ENCODE peak calls at places on chromosomes 4 and X, in ten cellular contexts. K is progenitor cell of endocrine pancreas; D is WTC11; T is activated CD8-positive, alpha-beta T cell treated with anti-CD3 and anti-CD28 coated beads for 36 hours; M is epithelial cell of esophagus; X is tibial nerve; W is HFFc6; S is AG09309; G is neural progenitor cell; U is transverse colon. B is an unnamed sample.

GRCh38 chr4:1596393-1596792 is 87.7 kb downstream of the FAM53A start:
- DNase-seq in T (no peak), M (no peak), K (no peak), U (no peak), G (no peak), D (no peak), X (no peak), W (no peak), S (no peak), B (peak; percentile 23)

GRCh38 chrX:18696653-18697052 is 10.8 kb upstream of the PPEF1 start:
- DNase-seq in M (no peak), D (no peak), K (no peak), X (no peak), G (no peak), S (no peak), T (no peak), W (no peak), U (no peak), B (no peak)

GRCh38 chrX:97860206-97860605 is 976.5 kb downstream of the RPA4 start:
- DNase-seq in T (no peak), W (peak; percentile 57), X (no peak), U (no peak), D (no peak), G (no peak), S (peak; percentile 1), K (no peak), M (peak; percentile 59), B (no peak)

GRCh38 chrX:2559124-2559523 is 58.3 kb upstream of the DHRSX start:
- DNase-seq in M (no peak), K (no peak), U (no peak), S (no peak), D (no peak), T (no peak), W (peak; percentile 41), X (no peak), G (no peak), B (no peak)

GRCh38 chr4:14008494-14008893 is 381.0 kb upstream of the BOD1L1 start:
- DNase-seq in U (no peak), M (no peak), G (no peak), D (no peak), X (no peak), T (no peak), K (no peak), S (no peak), W (no peak), B (no peak)

GRCh38 chr4:48557478-48557877 is 67.4 kb downstream of the ZAR1 start:
- DNase-seq in K (no peak), T (no peak), M (peak; percentile 18), S (no peak), D (peak; percentile 20), G (no peak), W (no peak), U (no peak), X (no peak), B (no peak)

GRCh38 chrX:134694935-134695334 is 36.7 kb upstream of the PLAC1 start:
- DNase-seq in W (no peak), X (no peak), G (no peak), U (no peak), K (no peak), D (no peak), S (no peak), M (no peak), T (no peak), B (no peak)

GRCh38 chrX:48782795-48783194 is 3.6 kb upstream of the GATA1 start:
- DNase-seq in G (no peak), S (no peak), W (no peak), D (no peak), K (no peak), T (no peak), U (no peak), M (no peak), X (no peak), B (no peak)

GRCh38 chr4:85514117-85514516 is 39.2 kb downstream of the ARHGAP24 start:
- DNase-seq in T (no peak), D (no peak), M (no peak), G (no peak), U (no peak), W (no peak), X (no peak), K (no peak), S (no peak), B (no peak)

GRCh38 chr4:1864076-1865008 is 6.9 kb upstream of the NSD2 start:
- DNase-seq in S (no peak), M (no peak), D (no peak), U (no peak), T (no peak), G (peak; percentile 86), K (no peak), W (no peak), X (no peak), B (peak; percentile 55)

GRCh38 chrX:19555683-19556082 is 40.4 kb upstream of the MAP3K15 start:
- DNase-seq in X (no peak), W (no peak), M (no peak), K (no peak), T (no peak), U (no peak), S (no peak), D (no peak), G (no peak), B (no peak)

GRCh38 chr4:4735136-4735754 is 124.2 kb upstream of the MSX1 start:
- DNase-seq in U (no peak), X (no peak), M (no peak), G (no peak), T (no peak), W (no peak), D (no peak), S (no peak), K (no peak), B (no peak)

GRCh38 chrX:104351173-104351769 is 96.5 kb upstream of the ESX1 start:
- DNase-seq in S (peak; percentile 67), K (no peak), M (peak; percentile 90), W (peak; percentile 73), D (no peak), G (no peak), T (no peak), X (no peak), U (no peak), B (no peak)

GRCh38 chr4:144615182-144615581 is 30.8 kb upstream of the HHIP start:
- DNase-seq in K (no peak), M (peak; percentile 69), S (no peak), U (no peak), T (no peak), X (no peak), W (peak; percentile 8), G (no peak), D (no peak), B (no peak)

GRCh38 chr4:41025824-41026223 is 188.5 kb downstream of the APBB2 start:
- DNase-seq in U (no peak), G (no peak), K (no peak), T (no peak), M (no peak), W (no peak), S (no peak), X (no peak), D (no peak), B (no peak)

GRCh38 chrX:57528670-57529255 is 63.0 kb upstream of the ZXDB start:
- DNase-seq in S (no peak), M (peak; percentile 31), W (no peak), D (peak; percentile 33), T (peak; percentile 9), K (no peak), X (no peak), G (peak; percentile 23), U (no peak), B (peak; percentile 28)

GRCh38 chr4:40576651-40577480 is 52.8 kb downstream of the RBM47 start:
- DNase-seq in S (peak; percentile 50), G (peak; percentile 36), D (no peak), W (peak; percentile 90), X (peak; percentile 48), K (peak; percentile 59), T (peak; percentile 7), M (peak; percentile 96), U (peak; percentile 82), B (no peak)

DNA sequence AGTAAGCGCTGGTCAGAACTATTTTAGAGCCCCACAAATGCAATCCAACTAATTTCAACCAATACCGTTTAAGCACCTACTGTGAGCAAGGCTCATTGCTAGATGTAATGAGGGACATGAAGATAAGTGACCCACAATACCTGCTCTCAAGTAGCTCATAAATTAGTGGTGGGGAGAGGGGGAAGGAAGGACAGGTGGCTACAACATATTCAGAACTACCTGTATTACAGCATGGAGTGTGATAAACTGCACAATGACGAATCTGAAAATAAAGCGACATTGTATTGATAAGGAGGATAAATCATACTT is 311.6 kb upstream of the DIAPH2 start:
- DNase-seq in X (no peak), K (no peak), G (no peak), U (no peak), M (no peak), D (no peak), S (no peak), W (no peak), T (no peak), B (no peak)
- TF ChIP-seq CTCF in X (no peak), K (no peak), G (no peak), U (no peak), M (no peak), D (no peak), S (no peak), W (peak; percentile 3), T (no peak), B (peak; percentile 9)

GRCh38 chr4:185838514-185839203 is 26.7 kb upstream of the SORBS2 start:
- DNase-seq in U (no peak), S (no peak), T (no peak), D (no peak), W (no peak), G (no peak), M (peak; percentile 22), X (no peak), K (no peak), B (no peak)
- TF ChIP-seq CTCF in U (no peak), S (no peak), T (no peak), D (no peak), W (no peak), G (no peak), M (no peak), X (no peak), K (no peak), B (no peak)

GRCh38 chr4:6516762-6517161 is 44.3 kb upstream of the PPP2R2C start:
- DNase-seq in K (no peak), D (no peak), S (no peak), X (no peak), M (no peak), G (no peak), T (no peak), W (no peak), U (no peak), B (no peak)
- TF ChIP-seq CTCF in K (no peak), D (no peak), S (no peak), X (no peak), M (no peak), G (no peak), T (no peak), W (no peak), U (no peak), B (no peak)

DNA sequence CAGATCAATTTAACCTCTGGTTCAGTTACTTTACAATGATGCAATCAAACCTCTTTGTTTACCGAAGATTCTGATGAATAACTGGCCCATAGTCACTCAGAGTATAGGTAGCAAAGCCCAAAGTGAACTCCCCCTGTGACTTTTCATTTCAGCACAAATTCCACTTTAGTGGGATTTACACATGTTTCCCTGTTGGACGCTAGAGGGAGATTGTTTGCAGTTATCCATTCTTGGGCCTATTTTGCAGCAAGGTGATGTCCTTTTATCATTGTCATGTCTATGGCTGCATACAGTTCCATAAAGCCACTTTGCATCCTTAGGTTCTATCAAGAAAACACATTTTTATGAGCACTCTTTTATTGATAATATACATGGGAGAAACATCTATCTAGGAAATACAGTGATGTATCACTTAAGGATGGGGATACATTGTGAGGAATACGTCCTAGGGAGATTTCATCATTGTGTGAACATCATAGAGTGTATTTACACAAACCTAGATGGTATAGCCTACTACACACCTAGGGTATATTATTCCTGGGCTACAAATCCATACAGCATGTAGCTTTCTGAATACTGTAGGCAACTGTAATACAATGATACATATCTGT is 14.5 kb upstream of the DKK2 start:
- DNase-seq in G (peak; percentile 15), T (no peak), X (no peak), S (no peak), K (no peak), M (peak; percentile 22), W (peak; percentile 17), D (no peak), U (no peak), B (no peak)
- TF ChIP-seq CTCF in G (peak; percentile 68), T (no peak), X (no peak), S (peak; percentile 73), K (peak; percentile 65), M (peak; percentile 73), W (peak; percentile 86), D (peak; percentile 40), U (peak; percentile 42), B (peak; percentile 67)

B was measured in glutamatergic neuron.